ENCODE peak calls at places on chromosomes 13 and 19, in ten cellular contexts. H is nephron progenitor cell; X is endodermal cell; U is aorta; V is stimulated activated CD4-positive, alpha-beta T cell treated with anti-CD3 and anti-CD28 coated beads, Interleukin-4, amount 100 ng/mL, for 48 hours; J is AG10803; K is AG08395; Y is astrocyte; R is breast epithelium; C is activated T-cell treated with anti-CD3 and anti-CD28 coated beads, Interleukin-2, amount 50 U/mL, for 72 hours. S is an unnamed sample.

GRCh38 chr13:72258340-72258981 is 391.5 kb upstream of the DACH1 start:
- DNase-seq in H (peak), X (peak), U (no peak), V (no peak), J (no peak), K (no peak), Y (no peak), R (no peak), C (no peak), S (no peak)

GRCh38 chr19:328025-328505 is 16.5 kb downstream of the MIER2 start:
- DNase-seq in H (no peak), X (no peak), U (no peak), V (no peak), J (no peak), K (no peak), Y (no peak), R (no peak), C (no peak), S (no peak)

GRCh38 chr19:47049307-47049700 is 880 bp upstream of the TMEM160 start:
- DNase-seq in H (no peak), X (peak), U (no peak), V (no peak), J (peak), K (peak), Y (peak), R (no peak), C (no peak), S (no peak)

GRCh38 chr19:21482863-21483276 is 22.5 kb upstream of the ZNF429 start:
- DNase-seq in H (no peak), X (peak), U (peak), V (peak), J (peak), K (peak), Y (peak), R (peak), C (peak), S (peak)

GRCh38 chr19:3131168-3131567 is 4.7 kb upstream of the GNA15 start:
- DNase-seq in H (no peak), X (peak), U (no peak), V (no peak), J (no peak), K (no peak), Y (no peak), R (no peak), C (no peak), S (no peak)

GRCh38 chr13:47117268-47117667 is 220.4 kb upstream of the HTR2A start:
- DNase-seq in H (no peak), X (no peak), U (no peak), V (no peak), J (peak), K (peak), Y (peak), R (no peak), C (no peak), S (no peak)

GRCh38 chr13:22487932-22488331 is 692.8 kb upstream of the SGCG start:
- DNase-seq in H (no peak), X (no peak), U (no peak), V (no peak), J (peak), K (no peak), Y (no peak), R (no peak), C (no peak), S (no peak)

GRCh38 chr19:44998025-44998424 is 3.2 kb upstream of the RELB start:
- DNase-seq in H (no peak), X (peak), U (no peak), V (no peak), J (no peak), K (no peak), Y (no peak), R (no peak), C (no peak), S (no peak)

GRCh38 chr13:90889906-90890305 is 457.6 kb upstream of the MIR17HG start:
- DNase-seq in H (no peak), X (no peak), U (no peak), V (no peak), J (no peak), K (no peak), Y (no peak), R (no peak), C (no peak), S (no peak)

GRCh38 chr19:8699908-8700307 is 1.3 kb upstream of the ACTL9 start:
- DNase-seq in H (no peak), X (no peak), U (no peak), V (no peak), J (no peak), K (no peak), Y (no peak), R (no peak), C (no peak), S (no peak)

GRCh38 chr19:35509018-35509652 is 4.3 kb downstream of the DMKN start:
- DNase-seq in H (peak), X (peak), U (no peak), V (no peak), J (no peak), K (no peak), Y (no peak), R (peak), C (peak), S (peak)

GRCh38 chr19:8065489-8066261 is 13.1 kb downstream of the CCL25 start:
- DNase-seq in H (no peak), X (no peak), U (no peak), V (no peak), J (no peak), K (no peak), Y (no peak), R (no peak), C (peak), S (no peak)

GRCh38 chr13:46866150-46866549 is 30.7 kb downstream of the HTR2A start:
- DNase-seq in H (peak), X (peak), U (peak), V (no peak), J (peak), K (peak), Y (peak), R (no peak), C (no peak), S (peak)

GRCh38 chr19:17448190-17448967 is at the start of gene TMEM221:
- DNase-seq in H (peak), X (peak), U (peak), V (peak), J (no peak), K (peak), Y (no peak), R (no peak), C (peak), S (peak)

GRCh38 chr13:109254271-109254670 is 532.1 kb downstream of the IRS2 start:
- DNase-seq in H (no peak), X (no peak), U (no peak), V (no peak), J (no peak), K (no peak), Y (no peak), R (no peak), C (no peak), S (no peak)

GRCh38 chr19:1098177-1099051 is 3.2 kb upstream of the POLR2E start:
- DNase-seq in H (no peak), X (no peak), U (peak), V (no peak), J (peak), K (no peak), Y (no peak), R (no peak), C (no peak), S (peak)

GRCh38 chr13:98792784-98793183 is 40.3 kb upstream of the SLC15A1 start:
- DNase-seq in H (no peak), X (no peak), U (no peak), V (no peak), J (no peak), K (no peak), Y (no peak), R (no peak), C (no peak), S (no peak)

GRCh38 chr13:34412817-34413365 is 529.2 kb upstream of the NBEA start:
- DNase-seq in H (no peak), X (no peak), U (no peak), V (no peak), J (peak), K (no peak), Y (peak), R (no peak), C (no peak), S (no peak)

GRCh38 chr13:35512271-35512920 is 35.9 kb upstream of the MAB21L1 start:
- DNase-seq in H (no peak), X (no peak), U (no peak), V (no peak), J (peak), K (peak), Y (peak), R (no peak), C (no peak), S (no peak)

GRCh38 chr19:14502334-14503092 is 6.6 kb upstream of the GIPC1 start:
- DNase-seq in H (no peak), X (no peak), U (no peak), V (no peak), J (peak), K (no peak), Y (no peak), R (peak), C (no peak), S (no peak)

GRCh38 chr19:42086770-42087550 is 11.0 kb downstream of the ZNF574 start:
- DNase-seq in H (no peak), X (no peak), U (peak), V (no peak), J (no peak), K (no peak), Y (no peak), R (no peak), C (no peak), S (peak)

GRCh38 chr19:28424662-28425430 is 788.1 kb downstream of the UQCRFS1 start:
- DNase-seq in H (no peak), X (no peak), U (no peak), V (no peak), J (no peak), K (no peak), Y (peak), R (no peak), C (no peak), S (no peak)

GRCh38 chr13:41533676-41534075 is 76.3 kb downstream of the RGCC start:
- DNase-seq in H (no peak), X (no peak), U (no peak), V (no peak), J (peak), K (peak), Y (no peak), R (no peak), C (no peak), S (no peak)

GRCh38 chr13:46288570-46289259 is 77.0 kb downstream of the LRRC63 start:
- DNase-seq in H (peak), X (no peak), U (no peak), V (no peak), J (peak), K (peak), Y (peak), R (no peak), C (no peak), S (no peak)

GRCh38 chr13:77325371-77325941 is 1.4 kb downstream of the MYCBP2 start:
- DNase-seq in H (no peak), X (no peak), U (no peak), V (no peak), J (no peak), K (no peak), Y (no peak), R (no peak), C (no peak), S (no peak)

GRCh38 chr19:290539-291521 is at the start of gene PLPP2:
- DNase-seq in H (no peak), X (peak), U (no peak), V (no peak), J (no peak), K (peak), Y (no peak), R (peak), C (peak), S (peak)

GRCh38 chr19:4504874-4505569 is 13.3 kb downstream of the PLIN4 start:
- DNase-seq in H (no peak), X (no peak), U (no peak), V (no peak), J (no peak), K (no peak), Y (no peak), R (no peak), C (no peak), S (no peak)

GRCh38 chr19:58319241-58319640 is 7.6 kb upstream of the ZSCAN22 start:
- DNase-seq in H (no peak), X (no peak), U (no peak), V (no peak), J (no peak), K (no peak), Y (no peak), R (peak), C (no peak), S (no peak)

GRCh38 chr13:42946927-42947326 is 45.1 kb downstream of the EPSTI1 start:
- DNase-seq in H (no peak), X (no peak), U (no peak), V (no peak), J (peak), K (peak), Y (peak), R (no peak), C (no peak), S (no peak)

GRCh38 chr19:41845051-41845590 is 279 bp downstream of the DMRTC2 start:
- DNase-seq in H (no peak), X (no peak), U (no peak), V (no peak), J (no peak), K (no peak), Y (no peak), R (no peak), C (no peak), S (no peak)

GRCh38 chr19:1063030-1063908 is 3.7 kb upstream of the ARHGAP45 start:
- DNase-seq in H (peak), X (peak), U (no peak), V (no peak), J (no peak), K (no peak), Y (no peak), R (no peak), C (peak), S (peak)

GRCh38 chr13:76889254-76889653 is 3.0 kb upstream of the KCTD12 start:
- DNase-seq in H (no peak), X (no peak), U (no peak), V (no peak), J (no peak), K (no peak), Y (no peak), R (no peak), C (no peak), S (no peak)

GRCh38 chr19:3194063-3194702 is 8.5 kb downstream of the NCLN start:
- DNase-seq in H (no peak), X (no peak), U (no peak), V (no peak), J (no peak), K (no peak), Y (no peak), R (no peak), C (no peak), S (no peak)

GRCh38 chr13:36998624-36999041 is 507 bp downstream of the ALG5 start:
- DNase-seq in H (peak), X (peak), U (peak), V (no peak), J (peak), K (peak), Y (no peak), R (no peak), C (peak), S (peak)

GRCh38 chr19:30168760-30169159 is 203.4 kb upstream of the ZNF536 start:
- DNase-seq in H (no peak), X (no peak), U (no peak), V (no peak), J (no peak), K (no peak), Y (no peak), R (no peak), C (no peak), S (no peak)

GRCh38 chr19:55552620-55553019 is 7.3 kb upstream of the SBK3 start:
- DNase-seq in H (no peak), X (no peak), U (no peak), V (no peak), J (peak), K (peak), Y (peak), R (peak), C (no peak), S (no peak)

GRCh38 chr13:52931913-52932312 is 83.5 kb upstream of the PCDH8 start:
- DNase-seq in H (no peak), X (no peak), U (no peak), V (no peak), J (no peak), K (no peak), Y (no peak), R (no peak), C (no peak), S (no peak)